ENCODE peak calls at places on chromosome 3, in four cellular contexts. H, T, K and Q are unnamed samples.

GRCh38 chr3:72888546-72889309 is 882 bp downstream of the GXYLT2 start:
- DNase-seq in H (peak; percentile 51), T (no peak), K (no peak), Q (no peak)

GRCh38 chr3:141127344-141128125 is 76.4 kb downstream of the SPSB4 start:
- DNase-seq in H (no peak), T (no peak), K (no peak), Q (peak; percentile 74)

GRCh38 chr3:33137691-33138090 is 23.9 kb downstream of the CRTAP start:
- DNase-seq in H (no peak), T (no peak), K (no peak), Q (no peak)

GRCh38 chr3:193744048-193744821 is 151.2 kb downstream of the OPA1 start:
- DNase-seq in H (peak; percentile 99), T (peak; percentile 35), K (peak; percentile 27), Q (no peak)

GRCh38 chr3:169865176-169865800 is 4.4 kb downstream of the LRRC31 start:
- DNase-seq in H (no peak), T (no peak), K (no peak), Q (no peak)

GRCh38 chr3:196563721-196564225 is 4.6 kb downstream of the WDR53 start:
- DNase-seq in H (no peak), T (peak; percentile 54), K (no peak), Q (no peak)

GRCh38 chr3:188594137-188594536 is 440.2 kb downstream of the LPP start:
- DNase-seq in H (no peak), T (no peak), K (no peak), Q (no peak)

GRCh38 chr3:24548278-24548677 is 53.6 kb upstream of the THRB start:
- DNase-seq in H (no peak), T (no peak), K (no peak), Q (no peak)

GRCh38 chr3:53221345-53221744 is 34.5 kb downstream of the TKT start:
- DNase-seq in H (no peak), T (no peak), K (no peak), Q (no peak)

GRCh38 chr3:175397407-175397806 is 538.3 kb downstream of the NAALADL2 start:
- DNase-seq in H (no peak), T (no peak), K (no peak), Q (peak; percentile 3)

GRCh38 chr3:27486328-27486727 is 2.1 kb upstream of the SLC4A7 start:
- DNase-seq in H (no peak), T (no peak), K (no peak), Q (no peak)

GRCh38 chr3:144746631-144747030 is 775.0 kb downstream of the DIPK2A start:
- DNase-seq in H (no peak), T (no peak), K (no peak), Q (no peak)

GRCh38 chr3:31461441-31461840 is 71.3 kb upstream of the STT3B start:
- DNase-seq in H (no peak), T (no peak), K (no peak), Q (no peak)

GRCh38 chr3:24048843-24049242 is 103.8 kb downstream of the NR1D2 start:
- DNase-seq in H (no peak), T (no peak), K (no peak), Q (no peak)

GRCh38 chr3:58383904-58384303 is 49.7 kb downstream of the PDHB start:
- DNase-seq in H (no peak), T (no peak), K (no peak), Q (no peak)

GRCh38 chr3:190055773-190056172 is 64.9 kb downstream of the P3H2 start:
- DNase-seq in H (no peak), T (no peak), K (no peak), Q (no peak)

GRCh38 chr3:192449036-192449435 is 278.3 kb downstream of the FGF12 start:
- DNase-seq in H (no peak), T (no peak), K (no peak), Q (no peak)

GRCh38 chr3:125389282-125389681 is 14.2 kb upstream of the ZNF148 start:
- DNase-seq in H (no peak), T (no peak), K (no peak), Q (no peak)

GRCh38 chr3:55802816-55803215 is 315.7 kb upstream of the WNT5A start:
- DNase-seq in H (no peak), T (no peak), K (no peak), Q (no peak)

GRCh38 chr3:142976621-142977398 is 13.3 kb upstream of the PAQR9 start:
- DNase-seq in H (peak; percentile 76), T (peak; percentile 90), K (no peak), Q (peak; percentile 66)
- TF ChIP-seq GABPA in H (no peak), T (no peak), K (no peak), Q (no peak)

GRCh38 chr3:16536344-16536663 is 22.8 kb upstream of the RFTN1 start:
- DNase-seq in H (no peak), T (no peak), K (no peak), Q (no peak)

GRCh38 chr3:16533928-16534913 is 20.7 kb upstream of the RFTN1 start:
- DNase-seq in H (no peak), T (no peak), K (no peak), Q (no peak)

GRCh38 chr3:16538505-16538904 is 25.0 kb upstream of the RFTN1 start:
- DNase-seq in H (no peak), T (no peak), K (no peak), Q (no peak)

GRCh38 chr3:16534914-16535301 is 21.4 kb upstream of the RFTN1 start:
- DNase-seq in H (no peak), T (no peak), K (no peak), Q (no peak)

GRCh38 chr3:16536996-16537395 is 23.5 kb upstream of the RFTN1 start:
- DNase-seq in H (no peak), T (no peak), K (no peak), Q (no peak)
- TF ChIP-seq FOXM1 in H (no peak), T (no peak), K (no peak), Q (no peak)

GRCh38 chr3:185936814-185937688 is 763 bp downstream of the TRA2B start:
- DNase-seq in H (peak; percentile 64), T (peak; percentile 79), K (peak; percentile 48), Q (peak; percentile 83)
- TF ChIP-seq REST in H (no peak), T (no peak), K (peak; percentile 41), Q (peak; percentile 72)

DNA sequence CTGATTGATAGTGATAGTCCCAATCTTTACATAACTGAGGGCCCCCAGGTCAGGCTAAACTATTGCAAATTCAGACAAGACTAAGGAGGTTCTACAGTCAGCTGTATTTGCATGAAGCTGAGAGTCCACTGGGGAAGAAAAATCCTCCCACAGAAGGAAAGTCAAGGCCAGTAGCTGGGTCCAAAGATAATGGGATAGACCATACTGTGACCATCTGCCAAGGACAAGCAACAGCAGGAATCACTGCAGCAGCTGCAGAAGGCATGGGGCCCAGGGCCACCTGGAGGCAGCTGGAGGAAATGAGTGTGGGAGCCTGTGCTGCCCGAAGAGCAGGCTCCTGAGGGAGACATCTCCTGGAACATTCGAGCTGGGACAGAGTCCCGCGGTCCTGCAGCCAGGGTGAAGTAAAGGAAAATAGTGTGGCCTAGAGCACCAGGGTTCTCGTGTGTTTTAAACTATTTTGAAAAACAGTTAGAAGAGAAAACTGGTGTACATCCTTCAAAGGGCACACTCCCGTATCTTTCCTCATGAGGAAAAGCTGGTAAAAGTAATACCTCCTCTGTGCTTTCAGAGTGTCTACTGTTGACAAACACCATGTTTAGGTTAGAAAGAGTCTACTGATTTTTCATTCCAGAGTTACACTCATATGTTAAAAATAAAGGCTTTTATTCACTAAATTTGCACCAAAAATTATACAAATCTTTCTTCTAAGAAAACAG is 13.1 kb upstream of the TMEM212 start:
- DNase-seq in H (peak; percentile 81), T (peak; percentile 58), K (no peak), Q (peak; percentile 59)
- TF ChIP-seq GABPA in H (no peak), T (peak; percentile 14), K (no peak), Q (no peak)

GRCh38 chr3:124248471-124249028 is 256.6 kb upstream of the ROPN1 start:
- DNase-seq in H (no peak), T (peak; percentile 11), K (no peak), Q (peak; percentile 52)

GRCh38 chr3:124246366-124246765 is 254.4 kb upstream of the ROPN1 start:
- DNase-seq in H (no peak), T (no peak), K (no peak), Q (no peak)

GRCh38 chr3:124250053-124250452 is 258.1 kb upstream of the ROPN1 start:
- DNase-seq in H (no peak), T (no peak), K (no peak), Q (no peak)

GRCh38 chr3:124243253-124243859 is 251.4 kb upstream of the ROPN1 start:
- DNase-seq in H (no peak), T (no peak), K (no peak), Q (no peak)

DNA sequence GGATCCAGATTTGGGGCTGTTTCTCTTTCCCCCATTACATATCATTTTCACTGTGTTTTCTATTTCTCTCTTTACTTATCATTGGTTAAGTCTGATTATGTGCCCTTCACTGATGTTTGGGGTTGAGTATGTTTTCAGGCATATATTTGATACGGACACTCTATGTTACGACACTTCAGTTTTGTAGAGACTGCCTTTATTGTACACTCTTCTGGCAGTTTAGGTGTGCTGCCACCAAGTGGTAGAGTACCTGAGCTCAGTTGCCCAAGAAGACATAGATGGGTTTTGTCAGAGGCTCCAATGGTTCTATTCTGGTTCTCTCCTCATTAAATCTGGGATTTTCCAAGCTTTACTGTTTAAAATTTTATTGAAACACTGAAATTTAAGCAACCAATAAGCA is 255.0 kb upstream of the ROPN1 start:
- DNase-seq in H (peak; percentile 43), T (peak; percentile 10), K (no peak), Q (no peak)
- TF ChIP-seq FOXM1 in H (no peak), T (no peak), K (no peak), Q (no peak)

GRCh38 chr3:181298421-181298820 is 308.9 kb upstream of the DNAJC19 start:
- DNase-seq in H (no peak), T (no peak), K (no peak), Q (no peak)

GRCh38 chr3:181289306-181289705 is 299.8 kb upstream of the DNAJC19 start:
- DNase-seq in H (no peak), T (no peak), K (no peak), Q (no peak)

GRCh38 chr3:181288145-181288544 is 298.6 kb upstream of the DNAJC19 start:
- DNase-seq in H (no peak), T (no peak), K (no peak), Q (no peak)

GRCh38 chr3:181292984-181293383 is 303.4 kb upstream of the DNAJC19 start:
- DNase-seq in H (no peak), T (no peak), K (no peak), Q (no peak)
- TF ChIP-seq REST in H (no peak), T (no peak), K (no peak), Q (no peak)

GRCh38 chr3:122635789-122636188 is 44.9 kb upstream of the PARP14 start:
- DNase-seq in H (no peak), T (no peak), K (no peak), Q (no peak)
- TF ChIP-seq GABPA in H (no peak), T (no peak), K (no peak), Q (no peak)